ENCODE peak calls at places on chromosomes 16 and 17, in nine cellular contexts. U is endodermal cell, Z is MM.1S, K is lung, A is IMR-90, C is body of pancreas, E is HepG2, W is cardiac muscle cell, I is transverse colon. O is an unnamed sample. For H3K4me1, the result is how much of the 10 kb centered on the place peaks cover.

GRCh38 chr17:409308-409847 is 56.8 kb upstream of the RPH3AL start:
- DNase-seq in C (no peak), A (no peak), U (no peak), E (no peak), K (no peak), W (no peak), Z (no peak), I (no peak), O (no peak)

GRCh38 chr17:27630607-27631408 is at the start of gene LGALS9:
- DNase-seq in Z (no peak), A (peak), W (peak), K (peak), I (peak), E (no peak), C (peak), U (peak), O (peak)

GRCh38 chr17:35086931-35087573 is 23.5 kb upstream of the RFFL start:
- DNase-seq in E (peak), U (no peak), Z (no peak), W (no peak), A (no peak), I (peak), C (peak), K (no peak), O (no peak)

GRCh38 chr16:79508294-79508693 is 92.2 kb downstream of the MAF start:
- DNase-seq in Z (no peak), U (no peak), E (no peak), W (no peak), A (no peak), I (no peak), K (no peak), C (no peak), O (no peak)

GRCh38 chr16:69324013-69324531 is 6.3 kb downstream of the PDF start:
- DNase-seq in U (no peak), E (no peak), W (no peak), K (no peak), A (no peak), I (peak), C (peak), Z (no peak), O (no peak)

GRCh38 chr17:36703860-36704266 is 102.5 kb downstream of the MRM1 start:
- DNase-seq in K (no peak), I (peak), A (peak), U (peak), Z (peak), E (no peak), C (peak), W (peak), O (no peak)

GRCh38 chr17:21042434-21043295 is at the start of gene USP22:
- DNase-seq in E (no peak), K (no peak), C (peak), Z (no peak), I (no peak), W (no peak), U (peak), A (no peak), O (no peak)

GRCh38 chr16:86245895-86246294 is 264.4 kb upstream of the FOXF1 start:
- DNase-seq in Z (no peak), K (no peak), U (no peak), E (no peak), C (no peak), A (no peak), I (no peak), W (no peak), O (no peak)

GRCh38 chr16:23448392-23448791 is 4.6 kb downstream of the COG7 start:
- DNase-seq in C (no peak), W (no peak), A (peak), I (peak), K (no peak), Z (no peak), U (no peak), E (no peak), O (no peak)

DNA sequence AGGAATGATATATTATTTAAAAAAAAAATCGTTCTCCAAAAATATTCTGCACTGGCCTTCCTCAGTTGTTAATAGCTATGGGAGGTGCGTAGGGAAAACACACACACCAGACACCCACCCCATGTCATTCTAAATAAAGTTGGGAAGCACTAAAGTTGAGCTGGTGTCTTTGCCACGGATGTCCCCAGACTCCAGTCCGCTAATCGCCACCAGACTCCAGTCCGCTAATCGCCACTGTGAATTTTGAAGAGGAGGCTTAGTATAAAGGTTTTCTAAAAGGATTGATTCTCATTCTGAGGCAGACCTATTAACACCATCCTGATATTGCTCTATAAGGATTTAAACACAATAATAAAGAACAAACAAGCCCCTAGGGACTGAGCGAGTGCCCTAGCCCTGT is 22.7 kb upstream of the CPSF4L start:
- DNase-seq in K (no peak), A (no peak), E (no peak), U (no peak), Z (no peak), W (no peak), C (no peak), I (no peak), O (no peak)
- H3K4me1 ChIP-seq in K (under half), A (under half), E (under half), U (under half), Z (under half), W (under half), C (half or more), I (under half), O (under half)

DNA sequence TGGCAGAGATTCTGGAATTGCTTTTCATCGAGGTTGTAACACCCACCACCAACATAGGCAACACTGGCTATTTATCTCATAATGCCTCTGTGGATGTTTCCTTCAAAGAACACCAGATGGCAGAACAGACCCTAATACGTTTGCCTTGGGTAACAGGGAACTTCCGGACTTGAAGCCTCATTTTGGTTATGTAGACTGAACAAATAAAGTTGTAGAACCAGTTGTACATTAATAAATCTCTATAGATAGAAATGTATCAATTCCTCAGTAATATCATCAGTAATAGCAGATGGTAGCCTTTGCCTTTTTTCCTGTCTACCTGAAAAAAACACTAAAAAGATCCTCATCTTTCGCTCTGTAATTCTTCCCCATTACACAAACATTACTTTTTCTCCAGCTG is 25.9 kb upstream of the APOH start:
- DNase-seq in I (no peak), E (peak), U (no peak), Z (peak), W (peak), C (peak), K (no peak), A (peak), O (no peak)
- TF ChIP-seq CTCF in I (peak), E (peak), U (peak), Z (peak), W (peak), C (peak), K (peak), A (peak), O (peak)

DNA sequence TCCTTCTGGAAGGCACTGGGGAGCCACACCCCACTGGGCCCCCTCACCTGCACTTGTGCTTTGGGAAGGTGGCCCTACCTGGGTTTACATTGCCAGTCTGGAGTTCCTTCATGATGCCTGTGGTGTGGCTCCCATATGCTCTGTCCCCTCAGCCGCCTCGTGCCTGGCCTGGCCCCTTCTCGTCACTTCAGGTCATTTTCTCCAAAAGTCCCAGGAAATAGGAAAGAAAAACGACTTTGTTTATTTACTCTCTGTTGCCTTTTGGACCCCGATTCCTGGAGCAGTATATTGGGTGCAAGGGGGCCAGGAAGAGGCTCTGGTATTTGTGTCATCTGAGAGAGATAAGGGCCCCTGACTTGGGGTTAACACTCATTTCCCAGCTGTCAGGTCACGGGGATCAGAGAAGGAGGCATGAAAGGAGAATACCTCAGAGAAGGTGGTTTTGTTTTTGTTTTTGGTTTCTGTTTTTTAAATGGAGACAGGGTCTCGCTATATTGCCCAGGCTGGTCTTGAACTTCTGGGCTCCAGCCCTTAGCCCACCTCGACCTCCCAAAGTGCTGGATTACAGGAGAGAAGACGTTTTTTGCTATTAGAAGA is 4.7 kb downstream of the SOCS3 start:
- DNase-seq in K (no peak), I (no peak), W (no peak), Z (no peak), U (no peak), E (peak), A (no peak), C (no peak), O (no peak)
- H3K4me1 ChIP-seq in K (under half), I (half or more), W (half or more), Z (under half), U (under half), E (half or more), A (under half), C (half or more), O (under half)

DNA sequence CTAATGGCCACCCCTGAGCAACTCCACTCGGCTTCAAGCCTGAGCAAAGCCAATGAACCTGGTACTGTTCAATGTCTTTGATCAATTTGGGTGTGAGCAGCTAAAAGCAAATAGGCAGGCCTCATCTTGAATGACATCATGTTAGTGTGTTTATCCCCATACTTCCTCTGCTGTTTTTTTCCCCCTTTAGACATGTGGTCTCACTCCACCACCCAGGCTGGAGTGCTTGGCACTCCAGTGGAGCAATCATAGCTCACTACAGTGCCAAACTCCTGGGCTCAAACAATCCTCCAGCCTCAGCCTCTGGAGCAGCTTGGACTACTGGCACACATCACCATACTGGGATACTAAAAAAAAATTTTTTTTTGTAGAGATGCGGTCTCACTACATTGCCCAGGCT is 75.4 kb downstream of the ARHGAP17 start:
- DNase-seq in U (no peak), Z (no peak), A (peak), E (no peak), C (no peak), I (no peak), W (no peak), K (no peak), O (no peak)
- TF ChIP-seq CTCF in U (no peak), Z (no peak), A (no peak), E (no peak), C (no peak), I (no peak), W (no peak), K (no peak), O (no peak)

DNA sequence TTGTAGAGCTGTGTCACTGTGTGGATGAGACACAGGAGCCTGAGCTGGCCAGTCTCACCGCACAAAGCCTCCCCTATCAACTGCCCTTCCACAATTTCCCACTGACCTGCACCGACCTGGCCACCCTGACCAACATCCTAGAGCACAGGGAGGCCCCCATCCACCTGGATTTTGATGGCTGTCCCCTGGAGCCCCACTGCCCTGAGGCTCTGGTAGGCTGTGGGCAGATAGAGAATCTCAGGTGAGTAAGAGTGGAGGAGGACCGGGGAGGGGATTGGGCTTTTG is 37.4 kb downstream of the NLRC5 start:
- DNase-seq in W (no peak), I (no peak), A (no peak), U (no peak), E (no peak), C (no peak), K (no peak), Z (no peak), O (no peak)
- H3K4me1 ChIP-seq in W (under half), I (under half), A (under half), U (under half), E (under half), C (under half), K (under half), Z (under half), O (under half)

GRCh38 chr17:48908047-48908843 is at the start of gene UBE2Z:
- DNase-seq in E (peak), A (peak), U (peak), K (peak), C (peak), Z (peak), W (peak), I (peak), O (peak)
- TF ChIP-seq CTCF in E (peak), A (peak), U (peak), K (no peak), C (no peak), Z (peak), W (peak), I (no peak), O (peak)

DNA sequence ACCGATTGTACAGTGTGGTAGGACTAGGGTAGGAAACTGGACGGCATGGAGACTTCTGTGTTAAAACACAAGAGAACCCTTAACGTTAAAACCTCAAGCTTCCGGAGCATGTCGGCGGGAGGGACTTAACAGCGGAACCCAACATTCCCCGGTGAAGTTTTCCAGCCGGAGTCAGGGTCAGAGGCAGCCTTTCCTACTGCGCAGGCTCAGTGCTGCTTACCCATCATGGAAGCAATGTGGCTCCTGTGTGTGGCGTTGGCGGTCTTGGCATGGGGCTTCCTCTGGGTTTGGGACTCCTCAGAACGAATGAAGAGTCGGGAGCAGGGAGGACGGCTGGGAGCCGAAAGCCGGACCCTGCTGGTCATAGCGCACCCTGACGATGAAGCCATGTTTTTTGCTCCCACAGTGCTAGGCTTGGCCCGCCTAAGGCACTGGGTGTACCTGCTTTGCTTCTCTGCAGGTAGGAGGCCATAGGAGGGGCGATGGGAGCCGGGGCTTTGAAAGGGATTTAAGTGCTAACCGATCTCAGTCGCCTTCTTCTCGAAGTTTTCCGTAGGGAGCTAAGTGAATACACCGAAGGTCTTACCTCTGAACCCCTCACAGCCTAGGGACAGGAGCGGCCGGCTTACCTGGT is at the start of gene PIGL:
- DNase-seq in I (peak), A (peak), E (peak), Z (peak), K (peak), W (peak), U (peak), C (peak), O (peak)
- H3K4me1 ChIP-seq in I (under half), A (under half), E (under half), Z (under half), K (under half), W (under half), U (under half), C (under half), O (under half)

DNA sequence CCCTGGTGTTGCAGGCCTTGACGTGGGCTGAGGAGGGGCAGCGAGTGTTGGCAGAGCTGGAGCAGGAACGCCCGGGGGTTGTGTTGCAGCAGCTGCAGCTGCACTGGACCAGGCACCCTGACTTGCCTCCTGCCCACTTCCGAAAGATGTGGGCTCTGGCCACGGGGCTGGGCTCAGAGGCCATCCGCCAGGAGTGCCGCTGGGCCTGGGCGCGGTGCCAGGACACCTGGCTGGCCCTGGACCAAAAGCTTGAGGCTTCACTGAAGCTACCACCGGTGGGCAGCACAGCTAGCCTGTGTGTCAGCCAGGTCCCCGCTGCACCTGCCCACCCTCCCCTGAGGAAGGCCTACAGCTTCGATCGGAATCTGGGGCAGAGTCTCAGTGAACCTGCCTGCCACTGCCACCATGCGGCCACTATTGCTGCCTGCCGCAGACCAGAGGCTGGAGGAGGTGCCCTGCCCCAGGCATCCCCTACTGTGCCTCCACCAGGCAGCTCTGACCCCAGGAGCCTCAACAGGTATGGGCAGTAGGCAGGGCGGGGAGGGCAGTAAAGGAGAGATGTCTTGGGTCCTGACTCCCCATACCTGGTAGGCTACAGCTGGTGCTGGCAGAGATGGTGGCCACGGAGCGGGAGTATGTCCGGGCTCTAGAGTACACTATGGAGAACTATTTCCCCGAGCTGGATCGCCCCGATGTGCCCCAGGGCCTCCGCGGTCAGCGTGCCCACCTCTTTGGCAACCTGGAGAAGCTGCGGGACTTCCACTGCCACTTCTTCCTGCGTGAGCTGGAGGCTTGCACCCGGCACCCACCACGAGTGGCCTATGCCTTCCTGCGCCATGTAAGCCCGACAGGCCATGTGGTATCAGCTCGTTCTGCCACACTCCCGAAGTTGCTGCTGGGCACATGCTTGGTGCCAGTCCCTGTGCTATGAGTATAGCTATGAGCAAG is 5.6 kb downstream of the PLEKHG4 start:
- DNase-seq in Z (no peak), K (peak), I (peak), E (peak), W (peak), U (peak), A (peak), C (peak), O (no peak)
- TF ChIP-seq CTCF in Z (peak), K (no peak), I (peak), E (peak), W (peak), U (peak), A (peak), C (peak), O (peak)

GRCh38 chr16:67560827-67561342 is 1.4 kb upstream of the CTCF start:
- DNase-seq in U (no peak), A (no peak), C (no peak), Z (no peak), E (no peak), K (no peak), I (no peak), W (no peak), O (no peak)
- H3K4me1 ChIP-seq in U (under half), A (under half), C (under half), Z (under half), E (under half), K (under half), I (under half), W (under half), O (under half)

DNA sequence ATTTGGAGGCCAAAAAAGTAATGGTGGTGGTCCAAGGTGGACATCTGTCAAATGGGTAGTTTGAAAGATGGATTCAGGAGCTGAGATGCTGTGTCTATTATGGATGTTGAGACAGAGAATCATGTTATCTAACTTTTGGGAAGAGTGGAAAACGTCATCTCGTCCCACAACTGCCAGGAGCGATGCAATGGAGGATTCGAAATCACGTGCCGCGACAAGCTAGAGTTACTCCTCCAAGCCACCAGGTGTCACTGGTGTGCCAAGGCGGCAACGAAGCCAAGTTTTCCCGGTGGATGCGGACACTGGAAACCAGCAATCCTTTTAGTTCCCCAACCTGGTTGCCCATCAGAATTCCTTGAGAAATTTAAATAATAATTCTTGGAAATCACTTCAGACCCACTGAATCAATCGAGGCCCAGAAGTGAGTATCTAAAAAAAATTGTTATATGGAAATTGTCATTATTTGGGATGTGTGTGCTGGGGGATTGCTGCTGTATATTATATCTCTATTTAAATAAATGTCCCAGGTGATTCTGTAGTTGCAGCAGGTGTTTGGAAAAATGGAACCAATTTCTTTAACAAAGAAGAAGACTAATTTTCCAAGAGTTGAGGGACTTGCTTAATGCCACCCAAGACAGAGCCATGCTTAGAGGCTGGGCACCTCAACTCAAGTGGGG is 206.1 kb downstream of the HAPSTR1 start:
- DNase-seq in A (no peak), C (no peak), U (peak), W (no peak), I (no peak), K (no peak), Z (peak), E (peak), O (no peak)
- TF ChIP-seq CTCF in A (no peak), C (peak), U (peak), W (no peak), I (peak), K (peak), Z (peak), E (peak), O (peak)

O was measured in foreskin keratinocyte.